ENCODE peak calls at places on chromosome 11, in four cellular contexts. One of them, this sample, is unnamed.
A peak's percentile ranks its signal among the peaks of the same experiment; 100 is the strongest.

GRCh38 chr11:119910056-119910455 is 181.1 kb upstream of the NECTIN1 start:
- DNase-seq in DND-41: no peak
- DNase-seq in tibial nerve: no peak
- DNase-seq in GM12865: no peak
- DNase-seq in this sample: no peak

GRCh38 chr11:125056931-125057330 is 6.2 kb upstream of the SLC37A2 start:
- DNase-seq in tibial nerve: no peak
- DNase-seq in DND-41: no peak
- DNase-seq in GM12865: no peak
- DNase-seq in this sample: no peak

GRCh38 chr11:59542142-59542810 is 30.9 kb downstream of the OR4D9 start:
- DNase-seq in GM12865: no peak
- DNase-seq in DND-41: no peak
- DNase-seq in tibial nerve: no peak
- DNase-seq in this sample: no peak

GRCh38 chr11:47002366-47002765 is 65.8 kb downstream of the CSTPP1 start:
- DNase-seq in GM12865: no peak
- DNase-seq in DND-41: no peak
- DNase-seq in tibial nerve: no peak
- DNase-seq in this sample: no peak

GRCh38 chr11:92269021-92269420 is 44.4 kb downstream of the FAT3 start:
- DNase-seq in tibial nerve: no peak
- DNase-seq in GM12865: no peak
- DNase-seq in DND-41: no peak
- DNase-seq in this sample: no peak

GRCh38 chr11:57977709-57978108 is 46.0 kb upstream of the OR9Q1 start:
- DNase-seq in DND-41: no peak
- DNase-seq in GM12865: no peak
- DNase-seq in tibial nerve: no peak
- DNase-seq in this sample: no peak

GRCh38 chr11:3947084-3947483 is 91.6 kb downstream of the STIM1 start:
- DNase-seq in tibial nerve: no peak
- DNase-seq in DND-41: peak; percentile 87
- DNase-seq in GM12865: peak; percentile 86
- DNase-seq in this sample: peak; percentile 22

GRCh38 chr11:119832536-119832935 is 103.5 kb upstream of the NECTIN1 start:
- DNase-seq in GM12865: no peak
- DNase-seq in tibial nerve: no peak
- DNase-seq in DND-41: no peak
- DNase-seq in this sample: no peak

GRCh38 chr11:48012051-48012391 is 31.7 kb downstream of the PTPRJ start:
- DNase-seq in DND-41: no peak
- DNase-seq in tibial nerve: no peak
- DNase-seq in GM12865: no peak
- DNase-seq in this sample: no peak

GRCh38 chr11:128929468-128929867 is 13.2 kb downstream of the TP53AIP1 start:
- DNase-seq in GM12865: peak; percentile 24
- DNase-seq in DND-41: no peak
- DNase-seq in tibial nerve: no peak
- DNase-seq in this sample: peak; percentile 58

GRCh38 chr11:9862981-9863380 is 199.1 kb downstream of the SWAP70 start:
- DNase-seq in GM12865: no peak
- DNase-seq in tibial nerve: no peak
- DNase-seq in DND-41: no peak
- DNase-seq in this sample: no peak

GRCh38 chr11:61890536-61891330 is 612 bp downstream of the FADS3 start:
- DNase-seq in GM12865: peak; percentile 22
- DNase-seq in tibial nerve: no peak
- DNase-seq in DND-41: peak; percentile 41
- DNase-seq in this sample: no peak

GRCh38 chr11:33907419-33907818 is 15.5 kb upstream of the LMO2 start:
- DNase-seq in tibial nerve: no peak
- DNase-seq in GM12865: no peak
- DNase-seq in DND-41: no peak
- DNase-seq in this sample: no peak

GRCh38 chr11:33912405-33913361 is 20.8 kb upstream of the LMO2 start:
- DNase-seq in GM12865: peak; percentile 77
- DNase-seq in DND-41: no peak
- DNase-seq in tibial nerve: no peak
- DNase-seq in this sample: peak; percentile 67

GRCh38 chr11:33910261-33910959 is 18.5 kb upstream of the LMO2 start:
- DNase-seq in tibial nerve: no peak
- DNase-seq in DND-41: no peak
- DNase-seq in GM12865: no peak
- DNase-seq in this sample: no peak

GRCh38 chr11:33910960-33911339 is 19.1 kb upstream of the LMO2 start:
- DNase-seq in DND-41: no peak
- DNase-seq in tibial nerve: no peak
- DNase-seq in GM12865: no peak
- DNase-seq in this sample: no peak

DNA sequence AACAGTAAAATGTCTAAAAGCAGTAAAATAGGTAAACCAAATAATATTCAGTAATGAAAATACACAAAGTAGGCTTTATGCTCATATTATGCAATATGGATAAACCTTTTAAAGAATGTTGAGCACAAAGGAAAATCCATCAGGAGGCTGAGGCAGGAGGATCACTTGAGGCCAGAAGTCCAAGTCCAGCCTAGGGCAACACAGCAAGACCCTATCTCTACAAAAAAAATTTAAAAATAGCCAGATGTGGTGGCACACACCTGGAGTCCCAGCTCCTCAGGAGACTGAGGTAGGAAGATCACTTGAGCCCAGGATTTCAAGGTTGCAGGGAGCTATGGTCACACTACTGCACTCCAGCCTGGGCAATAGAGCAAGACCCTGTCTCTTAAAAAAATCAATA is 17.7 kb upstream of the LMO2 start:
- DNase-seq in GM12865: no peak
- DNase-seq in tibial nerve: no peak
- DNase-seq in DND-41: no peak
- DNase-seq in this sample: no peak
- TF ChIP-seq CTCF in GM12865: no peak
- TF ChIP-seq CTCF in tibial nerve: no peak
- TF ChIP-seq CTCF in DND-41: no peak
- TF ChIP-seq CTCF in this sample: no peak

DNA sequence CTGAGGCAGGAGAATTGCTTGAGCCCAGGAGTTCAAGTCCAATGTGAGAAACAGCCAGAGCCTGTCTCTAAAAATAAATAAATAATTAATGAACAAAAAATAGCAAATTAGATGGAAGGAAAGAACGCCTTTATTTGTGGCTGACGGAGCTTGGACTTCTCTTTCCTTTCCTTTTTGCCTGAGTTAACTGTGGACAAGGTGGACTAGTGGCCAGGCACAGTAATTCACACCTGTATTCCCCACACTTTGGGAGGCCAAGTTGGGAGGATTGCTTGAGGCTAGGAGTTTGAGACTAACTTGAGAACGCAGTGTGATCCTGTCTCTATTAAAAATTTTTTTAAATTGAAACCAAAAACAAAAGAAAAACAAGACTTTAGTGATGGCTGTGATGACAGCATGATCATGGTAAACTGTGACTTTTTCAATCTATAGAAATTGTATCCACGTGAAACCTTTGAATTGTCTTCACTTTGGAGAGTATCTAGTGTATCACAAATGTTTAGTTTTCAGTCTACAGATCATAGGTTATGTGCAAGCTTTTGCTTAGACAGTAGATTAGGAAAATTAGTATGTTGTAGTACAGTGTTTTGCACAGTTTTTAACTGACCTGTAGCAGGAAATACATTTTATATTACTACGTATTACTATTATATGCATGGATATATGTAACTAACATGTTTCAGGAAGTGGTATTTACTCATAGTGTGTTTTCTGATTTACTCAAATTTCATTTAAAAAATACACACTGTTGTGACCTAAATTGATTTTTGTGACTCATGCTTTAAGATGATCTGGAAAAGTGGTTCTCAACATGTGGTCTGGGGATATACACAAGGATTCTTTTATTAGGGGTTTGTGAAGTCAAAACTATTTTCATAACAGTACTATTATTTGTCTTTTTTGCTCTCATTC is 42.1 kb downstream of the KDM2A start:
- DNase-seq in GM12865: peak; percentile 23
- DNase-seq in DND-41: no peak
- DNase-seq in tibial nerve: no peak
- DNase-seq in this sample: no peak
- TF ChIP-seq CTCF in GM12865: no peak
- TF ChIP-seq CTCF in DND-41: no peak
- TF ChIP-seq CTCF in tibial nerve: no peak
- TF ChIP-seq CTCF in this sample: no peak

GRCh38 chr11:81444306-81444705 is 1289.4 kb downstream of the FAM181B start:
- DNase-seq in tibial nerve: no peak
- DNase-seq in DND-41: no peak
- DNase-seq in GM12865: no peak
- DNase-seq in this sample: no peak
- TF ChIP-seq CTCF in tibial nerve: no peak
- TF ChIP-seq CTCF in DND-41: no peak
- TF ChIP-seq CTCF in GM12865: no peak
- TF ChIP-seq CTCF in this sample: no peak

GRCh38 chr11:86363424-86363823 is 11.3 kb upstream of the CCDC81 start:
- DNase-seq in tibial nerve: no peak
- DNase-seq in GM12865: no peak
- DNase-seq in DND-41: no peak
- DNase-seq in this sample: no peak

GRCh38 chr11:86355256-86355655 is 19.4 kb upstream of the CCDC81 start:
- DNase-seq in GM12865: no peak
- DNase-seq in DND-41: no peak
- DNase-seq in tibial nerve: no peak
- DNase-seq in this sample: no peak

GRCh38 chr11:86358720-86359119 is 16.0 kb upstream of the CCDC81 start:
- DNase-seq in GM12865: no peak
- DNase-seq in DND-41: no peak
- DNase-seq in tibial nerve: no peak
- DNase-seq in this sample: no peak

GRCh38 chr11:86365566-86365965 is 9.1 kb upstream of the CCDC81 start:
- DNase-seq in tibial nerve: no peak
- DNase-seq in GM12865: no peak
- DNase-seq in DND-41: no peak
- DNase-seq in this sample: no peak

GRCh38 chr11:86360775-86361395 is 13.8 kb upstream of the CCDC81 start:
- DNase-seq in tibial nerve: no peak
- DNase-seq in GM12865: no peak
- DNase-seq in DND-41: no peak
- DNase-seq in this sample: peak; percentile 18
- TF ChIP-seq CTCF in tibial nerve: no peak
- TF ChIP-seq CTCF in GM12865: no peak
- TF ChIP-seq CTCF in DND-41: no peak
- TF ChIP-seq CTCF in this sample: peak; percentile 5

DNA sequence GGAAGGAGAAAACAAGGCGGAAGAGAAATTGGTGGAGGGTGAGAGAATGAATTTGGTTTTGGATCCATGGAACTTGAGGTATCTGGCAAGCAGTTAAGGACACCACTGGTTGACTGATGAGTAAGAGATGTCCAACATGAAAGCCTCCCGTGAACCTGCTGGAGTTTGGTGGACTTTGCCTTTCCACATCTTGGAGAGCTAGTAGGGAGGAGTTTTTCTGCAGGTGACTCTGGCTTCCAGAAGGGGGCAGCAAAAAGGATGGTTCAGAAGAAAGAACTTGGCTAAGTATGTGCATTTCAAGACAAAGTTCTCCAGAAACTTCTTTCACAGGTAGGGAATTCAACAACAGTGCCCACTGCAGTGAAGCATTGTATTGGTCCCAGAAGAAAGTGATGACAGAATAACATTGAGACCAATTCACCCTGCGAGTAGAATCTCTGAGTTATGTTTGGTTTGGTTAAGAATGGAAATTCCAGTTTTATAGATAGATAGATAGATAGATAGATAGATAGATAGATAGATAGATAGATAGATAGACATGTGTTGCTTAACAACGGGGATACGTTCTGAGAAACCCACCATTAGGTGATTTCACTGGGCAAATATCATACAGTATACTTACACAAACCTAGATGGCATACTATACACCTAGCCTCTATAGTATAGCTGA is 28.5 kb downstream of the DCDC1 start:
- DNase-seq in GM12865: peak; percentile 46
- DNase-seq in tibial nerve: no peak
- DNase-seq in DND-41: peak; percentile 11
- DNase-seq in this sample: peak; percentile 31
- TF ChIP-seq CTCF in GM12865: peak; percentile 70
- TF ChIP-seq CTCF in tibial nerve: peak; percentile 18
- TF ChIP-seq CTCF in DND-41: peak; percentile 69
- TF ChIP-seq CTCF in this sample: peak; percentile 46

DNA sequence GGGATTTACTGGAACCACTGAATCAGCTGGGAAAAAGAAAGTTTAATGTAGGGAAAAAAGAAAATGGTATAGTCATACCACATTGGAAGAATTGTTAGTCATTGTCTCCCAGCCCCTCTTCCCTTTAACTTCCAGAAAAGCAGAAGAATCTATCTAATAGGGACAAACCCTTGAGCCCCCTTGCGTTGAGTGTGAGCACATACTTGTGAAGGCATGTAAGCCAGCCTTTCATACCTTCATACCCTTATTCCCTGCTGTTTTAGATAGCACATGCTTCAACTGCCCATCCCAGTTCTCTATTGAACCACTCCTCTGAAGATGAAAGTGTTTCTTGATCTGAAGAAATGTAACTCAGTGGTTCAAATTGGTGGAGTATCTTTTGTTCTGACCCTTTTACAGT is 6.6 kb downstream of the TREH start:
- DNase-seq in GM12865: no peak
- DNase-seq in DND-41: no peak
- DNase-seq in tibial nerve: no peak
- DNase-seq in this sample: no peak
- TF ChIP-seq CTCF in GM12865: no peak
- TF ChIP-seq CTCF in DND-41: no peak
- TF ChIP-seq CTCF in tibial nerve: no peak
- TF ChIP-seq CTCF in this sample: no peak

This sample was measured in GM10248.